ENCODE peak calls at places on chromosomes 7 and 10, in five cellular contexts. Q, K, G, L and N are unnamed samples.

GRCh38 chr10:73413528-73414229 is at the start of gene ANXA7:
- DNase-seq in Q (peak; percentile 58), K (peak; percentile 96), G (peak; percentile 87), L (peak; percentile 98), N (peak; percentile 96)

GRCh38 chr10:132571565-132572544 is 34.3 kb downstream of the INPP5A start:
- DNase-seq in Q (no peak), K (peak; percentile 69), G (no peak), L (peak; percentile 62), N (peak; percentile 84)

GRCh38 chr10:84256510-84257342 is 11.9 kb downstream of the RGR start:
- DNase-seq in Q (no peak), K (peak; percentile 52), G (peak; percentile 55), L (peak; percentile 76), N (peak; percentile 58)

GRCh38 chr10:122126763-122127659 is 138.0 kb downstream of the TACC2 start:
- DNase-seq in Q (no peak), K (peak; percentile 95), G (no peak), L (no peak), N (no peak)

GRCh38 chr7:1846331-1847065 is 176.4 kb downstream of the ELFN1 start:
- DNase-seq in Q (no peak), K (peak; percentile 24), G (no peak), L (peak; percentile 7), N (no peak)

GRCh38 chr10:5658871-5659618 is 7.3 kb downstream of the ASB13 start:
- DNase-seq in Q (no peak), K (no peak), G (no peak), L (no peak), N (no peak)

GRCh38 chr7:14073988-14074387 is 84.5 kb upstream of the ETV1 start:
- DNase-seq in Q (no peak), K (no peak), G (no peak), L (no peak), N (no peak)

GRCh38 chr7:158263964-158264748 is 323.5 kb downstream of the PTPRN2 start:
- DNase-seq in Q (no peak), K (no peak), G (no peak), L (no peak), N (no peak)

GRCh38 chr7:51263631-51264484 is 52.8 kb downstream of the COBL start:
- DNase-seq in Q (no peak), K (no peak), G (no peak), L (no peak), N (no peak)

GRCh38 chr7:12287886-12288285 is 76.8 kb downstream of the TMEM106B start:
- DNase-seq in Q (no peak), K (peak; percentile 28), G (no peak), L (no peak), N (no peak)

GRCh38 chr7:12289996-12290395 is 78.9 kb downstream of the TMEM106B start:
- DNase-seq in Q (no peak), K (no peak), G (no peak), L (no peak), N (no peak)

GRCh38 chr7:12296051-12296570 is 85.0 kb downstream of the TMEM106B start:
- DNase-seq in Q (no peak), K (no peak), G (no peak), L (no peak), N (no peak)

GRCh38 chr7:12294701-12295100 is 83.6 kb downstream of the TMEM106B start:
- DNase-seq in Q (no peak), K (no peak), G (no peak), L (no peak), N (no peak)

DNA sequence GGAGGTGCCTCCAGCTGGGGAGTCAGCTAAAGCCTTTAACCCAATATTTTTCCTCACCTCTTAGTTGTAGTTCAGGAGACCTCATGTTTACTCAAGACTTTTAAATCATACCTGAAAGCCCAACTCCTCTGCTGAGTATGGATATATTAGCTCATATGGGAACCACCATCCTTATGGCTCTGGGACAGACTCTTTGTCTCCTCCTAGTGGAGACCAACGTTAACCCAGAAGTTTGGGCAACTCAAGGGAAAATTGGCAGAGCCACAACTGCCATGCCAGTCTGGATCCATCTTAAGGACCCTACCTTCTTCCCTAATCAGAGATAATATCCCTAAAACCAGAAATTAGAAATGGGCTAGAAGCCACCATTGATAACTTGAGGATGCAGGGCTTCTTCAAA is 80.8 kb downstream of the TMEM106B start:
- DNase-seq in Q (no peak), K (peak; percentile 3), G (no peak), L (no peak), N (no peak)
- TF ChIP-seq CTCF in Q (peak; percentile 5), K (peak; percentile 28), G (no peak), L (no peak), N (no peak)

GRCh38 chr7:151308791-151309190 is 32.8 kb upstream of the NUB1 start:
- DNase-seq in Q (no peak), K (no peak), G (no peak), L (peak; percentile 74), N (peak; percentile 13)

GRCh38 chr7:151312356-151312755 is 29.3 kb upstream of the NUB1 start:
- DNase-seq in Q (no peak), K (no peak), G (no peak), L (no peak), N (no peak)

GRCh38 chr7:151311294-151311864 is 30.2 kb upstream of the NUB1 start:
- DNase-seq in Q (no peak), K (peak; percentile 28), G (no peak), L (peak; percentile 34), N (peak; percentile 57)

GRCh38 chr7:151309306-151309705 is 32.3 kb upstream of the NUB1 start:
- DNase-seq in Q (no peak), K (peak; percentile 54), G (no peak), L (no peak), N (peak; percentile 42)

DNA sequence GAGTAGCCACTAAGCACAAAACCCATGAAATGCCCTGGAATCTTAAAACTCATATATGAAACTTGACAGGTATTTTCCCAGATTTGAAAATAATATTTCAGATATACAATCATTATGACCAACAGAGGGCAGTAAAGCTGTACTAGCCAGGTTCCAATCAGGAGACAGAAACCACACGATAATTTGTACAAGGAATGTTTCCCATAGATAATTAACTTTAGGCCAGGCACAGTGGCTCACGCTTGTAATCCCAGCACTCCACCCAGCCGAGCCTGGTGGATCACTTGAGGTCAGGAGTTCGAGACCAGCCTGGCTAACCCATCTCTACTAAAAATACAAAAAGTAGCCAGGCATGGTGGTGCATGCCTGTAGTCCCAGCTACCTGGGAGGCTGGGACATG is 31.0 kb upstream of the NUB1 start:
- DNase-seq in Q (no peak), K (peak; percentile 57), G (no peak), L (no peak), N (no peak)
- TF ChIP-seq CTCF in Q (no peak), K (peak; percentile 33), G (no peak), L (peak; percentile 62), N (no peak)

GRCh38 chr7:40509301-40509700 is 374.5 kb downstream of the SUGCT start:
- DNase-seq in Q (no peak), K (no peak), G (no peak), L (no peak), N (no peak)

GRCh38 chr7:40506158-40506557 is 371.4 kb downstream of the SUGCT start:
- DNase-seq in Q (no peak), K (no peak), G (no peak), L (no peak), N (no peak)

GRCh38 chr7:40502359-40502758 is 367.6 kb downstream of the SUGCT start:
- DNase-seq in Q (no peak), K (no peak), G (no peak), L (no peak), N (no peak)

DNA sequence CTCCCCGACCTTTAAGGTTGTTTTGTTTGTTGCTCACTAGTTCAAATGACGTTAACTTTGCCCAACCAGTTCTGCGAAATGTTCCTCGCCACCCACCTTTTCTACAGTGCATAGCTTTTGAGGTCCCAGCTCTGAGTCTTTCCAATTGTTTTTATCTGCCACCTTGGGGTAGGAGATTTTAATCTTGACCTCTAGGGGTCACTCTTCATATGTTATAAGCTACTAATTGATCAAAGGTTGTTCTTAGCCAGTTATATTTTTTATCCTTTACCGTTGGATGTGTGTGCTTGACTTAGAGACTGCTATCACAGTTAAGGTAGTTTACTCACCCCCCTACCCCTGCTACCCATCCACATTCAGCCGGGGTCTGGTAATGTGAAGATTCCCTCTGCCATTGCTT is 372.4 kb downstream of the SUGCT start:
- DNase-seq in Q (no peak), K (no peak), G (no peak), L (no peak), N (no peak)
- TF ChIP-seq CTCF in Q (no peak), K (no peak), G (no peak), L (no peak), N (no peak)

GRCh38 chr7:46932656-46933424 is 649.1 kb downstream of the TNS3 start:
- DNase-seq in Q (no peak), K (peak; percentile 96), G (no peak), L (no peak), N (no peak)
- TF ChIP-seq CTCF in Q (no peak), K (peak; percentile 28), G (no peak), L (no peak), N (no peak)

GRCh38 chr7:121449304-121449703 is 53.2 kb upstream of the FAM3C start:
- DNase-seq in Q (no peak), K (peak; percentile 54), G (no peak), L (no peak), N (no peak)
- TF ChIP-seq CTCF in Q (no peak), K (no peak), G (no peak), L (no peak), N (no peak)

GRCh38 chr10:48523212-48523819 is 81.6 kb downstream of the ARHGAP22 start:
- DNase-seq in Q (no peak), K (peak; percentile 96), G (no peak), L (peak; percentile 39), N (peak; percentile 91)

GRCh38 chr10:48525113-48525512 is 79.8 kb downstream of the ARHGAP22 start:
- DNase-seq in Q (no peak), K (no peak), G (no peak), L (no peak), N (no peak)

GRCh38 chr10:48522011-48522765 is 82.7 kb downstream of the ARHGAP22 start:
- DNase-seq in Q (no peak), K (no peak), G (no peak), L (no peak), N (no peak)

GRCh38 chr10:48525956-48526355 is 78.9 kb downstream of the ARHGAP22 start:
- DNase-seq in Q (no peak), K (no peak), G (no peak), L (no peak), N (no peak)

DNA sequence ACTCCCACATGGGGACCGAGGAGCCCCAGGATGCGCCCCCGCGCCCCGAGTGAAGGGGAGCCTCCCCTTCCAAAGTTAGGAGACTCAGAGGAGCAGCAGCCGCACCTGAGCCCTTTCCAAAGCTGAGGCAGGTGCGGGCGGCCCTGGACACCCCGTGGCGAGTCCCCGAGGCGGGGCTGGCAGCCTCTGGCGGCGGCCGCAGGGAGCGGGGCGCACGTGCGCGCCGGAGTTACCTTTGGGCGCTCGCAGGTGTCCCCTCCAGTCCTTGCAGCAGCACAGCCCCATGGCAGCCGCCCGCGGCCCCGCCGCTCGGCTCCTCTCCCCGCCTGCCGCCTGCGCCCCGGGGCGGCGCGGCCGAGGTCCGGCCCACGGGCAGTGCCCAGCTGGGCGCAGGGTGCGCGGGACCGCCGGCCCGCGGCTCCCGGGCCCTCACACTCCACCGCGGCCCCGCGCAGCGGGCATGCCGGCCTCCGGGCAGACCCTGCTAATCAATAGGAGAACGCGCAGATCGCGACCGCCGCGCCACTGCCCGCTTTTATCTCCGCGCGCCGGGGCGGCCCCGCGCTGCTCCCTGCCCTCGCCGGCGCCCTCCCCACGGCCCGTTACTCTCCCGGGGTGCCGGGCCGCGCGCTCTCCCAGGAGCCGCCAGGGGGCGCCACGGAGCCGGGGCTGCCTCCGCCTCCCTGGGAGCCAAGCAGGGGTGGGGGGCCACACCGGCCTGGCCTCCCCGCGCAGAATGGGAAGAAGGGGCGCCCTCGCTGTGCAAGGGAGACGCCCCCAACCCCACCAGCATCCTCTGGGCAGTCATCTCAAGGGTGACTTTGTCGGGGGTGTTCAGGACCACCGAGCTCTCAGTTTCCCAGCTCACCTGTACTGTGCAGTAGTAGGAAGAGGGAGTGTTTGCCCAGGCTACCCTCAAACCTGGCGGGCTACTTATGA is 80.8 kb downstream of the ARHGAP22 start:
- DNase-seq in Q (no peak), K (peak; percentile 53), G (no peak), L (peak; percentile 67), N (no peak)
- TF ChIP-seq CTCF in Q (peak; percentile 9), K (peak; percentile 61), G (peak; percentile 46), L (peak; percentile 83), N (peak; percentile 30)